ENCODE peak calls at places on chromosomes 4 and X, in ten cellular contexts. A, K, U, W, Q, Y, V, E, Z and F are unnamed samples.

GRCh38 chrX:82087699-82088098 is 885.8 kb downstream of the SH3BGRL start:
- DNase-seq in A (no peak), K (no peak), U (peak), W (no peak), Q (no peak), Y (peak), V (peak), E (peak), Z (no peak), F (no peak)

GRCh38 chrX:9164086-9164485 is 130.2 kb upstream of the FAM9B start:
- DNase-seq in A (no peak), K (no peak), U (no peak), W (no peak), Q (peak), Y (no peak), V (no peak), E (no peak), Z (no peak), F (no peak)

GRCh38 chr4:56320293-56320692 is 67.0 kb downstream of the AASDH start:
- DNase-seq in A (no peak), K (no peak), U (no peak), W (no peak), Q (peak), Y (no peak), V (no peak), E (no peak), Z (no peak), F (no peak)

GRCh38 chrX:42491145-42491907 is 286.6 kb downstream of the PPP1R2C start:
- DNase-seq in A (no peak), K (no peak), U (no peak), W (no peak), Q (no peak), Y (no peak), V (no peak), E (no peak), Z (no peak), F (no peak)

GRCh38 chrX:118047446-118048186 is 69.0 kb downstream of the KLHL13 start:
- DNase-seq in A (no peak), K (no peak), U (no peak), W (no peak), Q (no peak), Y (no peak), V (no peak), E (no peak), Z (no peak), F (no peak)

GRCh38 chrX:153060095-153060445 is 3.8 kb downstream of the PNMA3 start:
- DNase-seq in A (no peak), K (no peak), U (no peak), W (no peak), Q (no peak), Y (no peak), V (no peak), E (peak), Z (no peak), F (no peak)

GRCh38 chrX:2346158-2346557 is 154.6 kb downstream of the DHRSX start:
- DNase-seq in A (no peak), K (no peak), U (no peak), W (no peak), Q (no peak), Y (no peak), V (no peak), E (no peak), Z (no peak), F (no peak)

GRCh38 chr4:76156635-76157034 is 8.4 kb upstream of the NUP54 start:
- DNase-seq in A (no peak), K (no peak), U (no peak), W (no peak), Q (peak), Y (no peak), V (no peak), E (no peak), Z (no peak), F (no peak)

GRCh38 chr4:176475091-176475490 is 155.3 kb downstream of the SPCS3 start:
- DNase-seq in A (no peak), K (no peak), U (no peak), W (no peak), Q (no peak), Y (no peak), V (no peak), E (no peak), Z (no peak), F (no peak)
- H3K4me3 ChIP-seq in A (no peak), K (no peak), U (no peak), W (no peak), Q (no peak), Y (no peak), V (no peak), E (no peak), Z (no peak), F (no peak)

DNA sequence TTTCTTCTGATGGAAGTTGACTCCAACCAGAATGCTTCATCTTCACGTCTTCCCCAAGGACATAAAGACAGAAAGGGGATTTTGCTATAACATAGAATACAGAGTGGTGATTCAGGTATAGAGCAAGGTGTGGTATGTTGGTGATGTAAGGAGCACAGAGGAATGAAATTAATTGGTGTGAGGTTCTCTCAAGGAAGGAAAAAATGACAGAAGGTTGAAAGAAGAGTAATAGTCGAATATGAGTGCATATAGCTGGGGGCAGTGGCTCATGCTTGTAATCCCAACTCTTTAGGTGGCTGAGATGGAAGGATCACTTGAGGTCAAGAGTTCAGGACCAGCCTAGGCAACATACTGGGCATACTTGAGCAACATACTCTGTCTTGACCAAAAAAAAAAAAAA is 20.1 kb downstream of the KIAA0232 start:
- DNase-seq in A (no peak), K (no peak), U (no peak), W (no peak), Q (no peak), Y (no peak), V (no peak), E (no peak), Z (no peak), F (no peak)
- TF ChIP-seq CTCF in A (no peak), K (no peak), U (no peak), W (no peak), Q (no peak), Y (no peak), V (no peak), E (no peak), Z (no peak), F (no peak)

GRCh38 chr4:101210331-101210730 is 137.0 kb downstream of the PPP3CA start:
- DNase-seq in A (no peak), K (no peak), U (no peak), W (no peak), Q (no peak), Y (no peak), V (no peak), E (no peak), Z (no peak), F (no peak)

GRCh38 chr4:101211146-101211553 is 136.2 kb downstream of the PPP3CA start:
- DNase-seq in A (no peak), K (no peak), U (no peak), W (no peak), Q (peak), Y (no peak), V (no peak), E (no peak), Z (no peak), F (no peak)

GRCh38 chr4:101208171-101208570 is 139.2 kb downstream of the PPP3CA start:
- DNase-seq in A (no peak), K (no peak), U (no peak), W (no peak), Q (no peak), Y (no peak), V (no peak), E (no peak), Z (no peak), F (no peak)

GRCh38 chr4:101201421-101201820 is 145.9 kb downstream of the PPP3CA start:
- DNase-seq in A (no peak), K (no peak), U (no peak), W (no peak), Q (no peak), Y (no peak), V (no peak), E (no peak), Z (no peak), F (no peak)

DNA sequence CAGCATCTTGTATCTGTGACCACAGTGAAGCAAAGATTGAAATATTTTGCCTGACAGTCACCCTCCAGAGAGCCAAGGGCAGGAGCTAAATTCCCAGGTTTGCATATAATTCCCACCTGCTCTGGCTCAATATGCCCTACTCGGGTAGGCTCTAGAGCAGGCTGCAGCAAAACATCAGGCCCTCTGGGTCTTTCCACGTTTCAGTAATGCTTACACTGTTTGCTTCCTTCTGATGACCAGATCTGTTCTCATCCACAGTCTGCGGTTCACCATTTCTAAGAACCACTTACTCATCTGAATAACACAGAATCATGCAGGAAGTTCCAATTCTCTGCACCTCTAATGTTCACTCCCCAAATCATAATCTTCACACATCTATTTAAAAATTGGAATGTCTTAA is 141.4 kb downstream of the PPP3CA start:
- DNase-seq in A (no peak), K (peak), U (no peak), W (no peak), Q (peak), Y (no peak), V (no peak), E (no peak), Z (no peak), F (peak)
- H3K27ac ChIP-seq in A (no peak), K (no peak), U (no peak), W (no peak), Q (no peak), Y (no peak), V (no peak), E (no peak), Z (no peak), F (no peak)

DNA sequence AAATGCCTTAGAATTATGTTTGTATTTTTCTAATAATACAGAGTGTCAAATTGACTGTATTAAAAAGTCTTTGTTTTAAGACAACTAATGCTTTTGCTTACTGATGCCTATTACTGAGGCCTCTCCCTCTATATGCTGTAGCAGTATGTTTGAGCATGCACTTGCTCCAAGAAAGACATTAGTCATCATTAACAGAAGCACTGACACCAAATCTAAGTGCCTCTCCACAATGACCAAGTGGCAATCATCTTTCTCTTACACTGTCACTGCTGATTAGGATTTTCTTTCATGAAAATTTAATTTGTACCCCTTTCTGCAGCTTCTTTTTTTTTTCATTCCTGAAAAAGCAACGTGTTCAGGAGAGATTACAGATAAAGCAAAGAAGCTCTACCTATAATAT is 11.1 kb upstream of the MAB21L2 start:
- DNase-seq in A (no peak), K (no peak), U (no peak), W (no peak), Q (no peak), Y (no peak), V (no peak), E (no peak), Z (no peak), F (no peak)
- H3K4me3 ChIP-seq in A (no peak), K (no peak), U (no peak), W (no peak), Q (no peak), Y (no peak), V (no peak), E (no peak), Z (no peak), F (no peak)

DNA sequence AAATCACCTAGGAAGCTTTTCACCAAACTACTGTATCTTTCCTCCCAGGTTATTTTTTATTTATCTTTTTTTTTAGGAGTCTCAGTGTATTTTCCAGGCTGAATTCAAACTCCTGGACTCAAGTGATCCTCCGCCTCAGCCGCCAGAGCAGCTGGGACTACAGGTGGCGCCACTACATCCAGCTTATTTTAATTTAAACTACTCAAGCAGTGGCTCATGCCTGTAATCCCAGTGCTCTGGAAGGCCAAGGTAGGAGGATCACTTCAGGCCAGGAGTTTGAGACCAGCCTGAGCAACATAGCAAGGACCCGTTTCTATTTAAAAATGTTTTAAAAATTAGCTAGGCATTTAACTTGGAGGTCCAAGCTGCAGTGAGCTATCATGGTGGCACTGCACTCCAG is 37.8 kb downstream of the LEF1 start:
- DNase-seq in A (no peak), K (no peak), U (no peak), W (no peak), Q (no peak), Y (no peak), V (no peak), E (no peak), Z (no peak), F (peak)
- TF ChIP-seq CTCF in A (no peak), K (no peak), U (no peak), W (no peak), Q (no peak), Y (no peak), V (no peak), E (no peak), Z (no peak), F (peak)

GRCh38 chr4:136751530-136751929 is 780.8 kb downstream of the PCDH18 start:
- DNase-seq in A (no peak), K (no peak), U (no peak), W (no peak), Q (peak), Y (no peak), V (no peak), E (no peak), Z (no peak), F (no peak)
- H3K27ac ChIP-seq in A (no peak), K (no peak), U (no peak), W (no peak), Q (no peak), Y (no peak), V (no peak), E (no peak), Z (no peak), F (no peak)

GRCh38 chr4:143721317-143721716 is 20.8 kb upstream of the FREM3 start:
- DNase-seq in A (no peak), K (no peak), U (no peak), W (no peak), Q (no peak), Y (no peak), V (no peak), E (no peak), Z (no peak), F (no peak)
- H3K4me3 ChIP-seq in A (no peak), K (no peak), U (no peak), W (no peak), Q (no peak), Y (no peak), V (no peak), E (no peak), Z (no peak), F (no peak)